ENCODE peak calls at places on chromosomes 6 and 20, in four cellular contexts. One of them, this sample, is unnamed.

GRCh38 chr6:24357336-24358218 is at the start of gene DCDC2:
- DNase-seq in K562: no peak
- DNase-seq in HL-60: no peak
- DNase-seq in GM12878: no peak
- DNase-seq in this sample: no peak

GRCh38 chr6:25248100-25248499 is 31.1 kb upstream of the CARMIL1 start:
- DNase-seq in K562: no peak
- DNase-seq in HL-60: no peak
- DNase-seq in GM12878: no peak
- DNase-seq in this sample: no peak

GRCh38 chr6:6701864-6702263 is 113.3 kb downstream of the LY86 start:
- DNase-seq in K562: peak
- DNase-seq in HL-60: peak
- DNase-seq in GM12878: no peak
- DNase-seq in this sample: no peak

GRCh38 chr20:23246682-23247664 is 103.6 kb upstream of the NXT1 start:
- DNase-seq in K562: no peak
- DNase-seq in HL-60: no peak
- DNase-seq in GM12878: peak
- DNase-seq in this sample: no peak

GRCh38 chr20:44334306-44334705 is 2.5 kb upstream of the R3HDML start:
- DNase-seq in K562: no peak
- DNase-seq in HL-60: no peak
- DNase-seq in GM12878: no peak
- DNase-seq in this sample: no peak

GRCh38 chr20:46279104-46279503 is 29.2 kb downstream of the CDH22 start:
- DNase-seq in K562: no peak
- DNase-seq in HL-60: no peak
- DNase-seq in GM12878: no peak
- DNase-seq in this sample: no peak

GRCh38 chr6:33194431-33194979 is 2.2 kb upstream of the COL11A2 start:
- DNase-seq in K562: no peak
- DNase-seq in HL-60: no peak
- DNase-seq in GM12878: no peak
- DNase-seq in this sample: no peak

GRCh38 chr6:53168516-53169257 is 20.0 kb upstream of the GCM1 start:
- DNase-seq in K562: no peak
- DNase-seq in HL-60: no peak
- DNase-seq in GM12878: no peak
- DNase-seq in this sample: no peak

GRCh38 chr6:80348263-80348662 is 241.8 kb downstream of the BCKDHB start:
- DNase-seq in K562: no peak
- DNase-seq in HL-60: no peak
- DNase-seq in GM12878: no peak
- DNase-seq in this sample: no peak

GRCh38 chr20:46545077-46545826 is 5.2 kb downstream of the OCSTAMP start:
- DNase-seq in K562: no peak
- DNase-seq in HL-60: peak
- DNase-seq in GM12878: no peak
- DNase-seq in this sample: peak

GRCh38 chr6:19988555-19988954 is 151.4 kb downstream of the ID4 start:
- DNase-seq in K562: peak
- DNase-seq in HL-60: no peak
- DNase-seq in GM12878: no peak
- DNase-seq in this sample: no peak

GRCh38 chr20:1364106-1364505 is 28.7 kb downstream of the FKBP1A start:
- DNase-seq in K562: no peak
- DNase-seq in HL-60: no peak
- DNase-seq in GM12878: no peak
- DNase-seq in this sample: no peak

GRCh38 chr20:2729251-2729713 is 36.7 kb downstream of the EBF4 start:
- DNase-seq in K562: peak
- DNase-seq in HL-60: no peak
- DNase-seq in GM12878: no peak
- DNase-seq in this sample: no peak

GRCh38 chr20:25063981-25064380 is 6.0 kb upstream of the ACSS1 start:
- DNase-seq in K562: no peak
- DNase-seq in HL-60: no peak
- DNase-seq in GM12878: no peak
- DNase-seq in this sample: no peak

GRCh38 chr6:44738652-44739141 is 351.2 kb downstream of the CDC5L start:
- DNase-seq in K562: no peak
- DNase-seq in HL-60: no peak
- DNase-seq in GM12878: peak
- DNase-seq in this sample: no peak

GRCh38 chr6:166958926-166959861 is 2.8 kb upstream of the RNASET2 start:
- DNase-seq in K562: peak
- DNase-seq in HL-60: peak
- DNase-seq in GM12878: no peak
- DNase-seq in this sample: no peak

GRCh38 chr6:75852721-75853120 is 103.7 kb downstream of the MYO6 start:
- DNase-seq in K562: no peak
- DNase-seq in HL-60: no peak
- DNase-seq in GM12878: no peak
- DNase-seq in this sample: no peak

GRCh38 chr20:24798930-24799705 is 150.0 kb upstream of the CST7 start:
- DNase-seq in K562: no peak
- DNase-seq in HL-60: no peak
- DNase-seq in GM12878: no peak
- DNase-seq in this sample: no peak

GRCh38 chr6:47484616-47485015 is 7.0 kb downstream of the CD2AP start:
- DNase-seq in K562: no peak
- DNase-seq in HL-60: no peak
- DNase-seq in GM12878: no peak
- DNase-seq in this sample: no peak

GRCh38 chr20:13865156-13865555 is 80.3 kb downstream of the NDUFAF5 start:
- DNase-seq in K562: no peak
- DNase-seq in HL-60: no peak
- DNase-seq in GM12878: no peak
- DNase-seq in this sample: no peak

GRCh38 chr6:170082531-170083187 is 208.2 kb downstream of the DLL1 start:
- DNase-seq in K562: no peak
- DNase-seq in HL-60: peak
- DNase-seq in GM12878: no peak
- DNase-seq in this sample: no peak

GRCh38 chr6:6648659-6649343 is 60.3 kb downstream of the LY86 start:
- DNase-seq in K562: no peak
- DNase-seq in HL-60: no peak
- DNase-seq in GM12878: no peak
- DNase-seq in this sample: no peak

GRCh38 chr20:48577557-48577956 is 250.2 kb downstream of the PREX1 start:
- DNase-seq in K562: no peak
- DNase-seq in HL-60: no peak
- DNase-seq in GM12878: no peak
- DNase-seq in this sample: no peak

GRCh38 chr20:48571945-48572589 is 255.7 kb downstream of the PREX1 start:
- DNase-seq in K562: no peak
- DNase-seq in HL-60: no peak
- DNase-seq in GM12878: no peak
- DNase-seq in this sample: no peak

GRCh38 chr20:48578397-48579098 is 249.3 kb downstream of the PREX1 start:
- DNase-seq in K562: no peak
- DNase-seq in HL-60: no peak
- DNase-seq in GM12878: no peak
- DNase-seq in this sample: no peak

GRCh38 chr20:48568520-48568919 is 259.3 kb downstream of the PREX1 start:
- DNase-seq in K562: no peak
- DNase-seq in HL-60: no peak
- DNase-seq in GM12878: no peak
- DNase-seq in this sample: no peak

DNA sequence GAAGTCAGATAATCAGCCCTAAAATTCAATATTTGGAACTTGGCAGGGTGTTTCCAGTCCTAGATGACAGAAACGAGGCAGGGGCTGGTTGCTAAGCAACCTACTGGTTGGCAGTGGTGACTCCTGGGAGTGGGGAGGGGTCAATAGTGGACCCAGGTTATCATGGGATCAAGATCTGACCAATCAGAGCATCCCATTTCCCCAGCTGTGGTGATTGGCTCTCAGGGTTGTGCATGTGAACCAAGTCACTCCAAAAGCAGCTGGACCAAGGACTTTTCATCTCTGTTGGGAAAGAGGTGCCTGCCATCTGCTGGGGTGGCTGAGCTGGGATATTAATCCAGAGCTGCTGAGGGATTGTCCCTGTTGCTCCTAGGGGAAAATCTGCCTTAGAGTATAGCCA is 253.4 kb downstream of the PREX1 start:
- DNase-seq in K562: peak
- DNase-seq in HL-60: no peak
- DNase-seq in GM12878: no peak
- DNase-seq in this sample: no peak
- TF ChIP-seq SPI1 in K562: no peak
- TF ChIP-seq SPI1 in HL-60: no peak
- TF ChIP-seq SPI1 in GM12878: no peak
- TF ChIP-seq SPI1 in this sample: no peak

GRCh38 chr6:117396228-117396627 is 29.5 kb downstream of the ROS1 start:
- DNase-seq in K562: no peak
- DNase-seq in HL-60: no peak
- DNase-seq in GM12878: no peak
- DNase-seq in this sample: no peak

GRCh38 chr6:117397536-117398227 is 28.1 kb downstream of the ROS1 start:
- DNase-seq in K562: no peak
- DNase-seq in HL-60: no peak
- DNase-seq in GM12878: no peak
- DNase-seq in this sample: no peak

GRCh38 chr6:117401799-117402198 is 23.9 kb downstream of the ROS1 start:
- DNase-seq in K562: no peak
- DNase-seq in HL-60: no peak
- DNase-seq in GM12878: no peak
- DNase-seq in this sample: no peak

GRCh38 chr6:117399126-117399525 is 26.6 kb downstream of the ROS1 start:
- DNase-seq in K562: no peak
- DNase-seq in HL-60: no peak
- DNase-seq in GM12878: no peak
- DNase-seq in this sample: no peak

DNA sequence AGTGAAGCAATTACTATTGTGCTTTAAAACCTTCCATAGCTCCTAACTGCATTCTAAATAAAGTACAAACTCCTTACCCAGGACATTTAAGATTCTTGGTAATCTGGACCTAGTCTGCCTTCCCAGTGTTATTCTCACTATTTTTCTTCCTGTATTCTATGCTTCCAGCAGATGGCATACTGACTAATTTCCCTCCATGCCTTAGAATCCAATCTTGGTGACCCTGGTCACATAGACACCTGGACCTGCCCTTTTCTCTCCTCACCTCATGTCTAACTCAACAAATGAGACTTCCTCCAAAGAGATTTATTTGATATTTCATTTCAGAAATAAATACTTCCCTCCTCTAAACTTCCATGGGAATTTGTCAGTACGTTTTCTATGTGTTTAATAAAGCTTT is 25.8 kb downstream of the ROS1 start:
- DNase-seq in K562: peak
- DNase-seq in HL-60: no peak
- DNase-seq in GM12878: no peak
- DNase-seq in this sample: no peak
- TF ChIP-seq SPI1 in K562: no peak
- TF ChIP-seq SPI1 in HL-60: no peak
- TF ChIP-seq SPI1 in GM12878: no peak
- TF ChIP-seq SPI1 in this sample: no peak

GRCh38 chr6:138456393-138456775 is 42.9 kb downstream of the NHSL1 start:
- DNase-seq in K562: no peak
- DNase-seq in HL-60: no peak
- DNase-seq in GM12878: no peak
- DNase-seq in this sample: no peak

GRCh38 chr6:138450445-138450844 is 46.4 kb downstream of the HEBP2 start:
- DNase-seq in K562: no peak
- DNase-seq in HL-60: no peak
- DNase-seq in GM12878: peak
- DNase-seq in this sample: no peak

GRCh38 chr6:138454976-138455706 is 44.2 kb downstream of the NHSL1 start:
- DNase-seq in K562: no peak
- DNase-seq in HL-60: no peak
- DNase-seq in GM12878: peak
- DNase-seq in this sample: no peak

GRCh38 chr6:138451043-138451442 is 47.0 kb downstream of the HEBP2 start:
- DNase-seq in K562: no peak
- DNase-seq in HL-60: no peak
- DNase-seq in GM12878: no peak
- DNase-seq in this sample: no peak

DNA sequence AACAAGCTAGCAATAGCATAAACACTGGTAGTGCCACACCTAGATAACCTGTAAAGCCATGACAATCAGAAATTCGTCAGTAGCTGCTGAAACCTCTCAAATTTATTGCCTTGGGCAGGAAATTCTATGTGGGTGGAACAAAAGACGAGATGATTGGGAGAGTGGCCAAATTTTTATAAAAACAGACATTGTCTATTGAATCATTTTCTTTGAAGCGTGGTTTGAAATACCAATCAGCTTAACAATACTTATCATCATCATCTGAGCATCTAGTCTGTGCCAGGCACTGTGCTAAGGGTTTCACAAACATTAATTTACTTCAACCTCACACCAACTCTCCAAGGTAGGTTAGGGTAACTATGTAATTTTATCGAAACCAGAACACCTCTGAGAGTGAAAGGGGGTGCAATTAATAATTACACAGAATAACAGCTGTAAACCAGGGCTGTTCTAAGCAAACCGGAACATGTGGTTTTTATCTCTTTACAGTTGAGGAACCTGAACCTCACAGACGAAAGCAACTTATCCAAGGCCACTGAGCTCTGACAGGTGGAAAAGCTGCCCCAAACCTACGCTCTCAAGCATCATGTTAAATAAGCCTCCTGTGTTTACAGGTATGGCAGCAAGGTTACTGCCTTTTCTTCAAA is 43.4 kb downstream of the NHSL1 start:
- DNase-seq in K562: no peak
- DNase-seq in HL-60: no peak
- DNase-seq in GM12878: peak
- DNase-seq in this sample: peak
- TF ChIP-seq SPI1 in K562: no peak
- TF ChIP-seq SPI1 in HL-60: no peak
- TF ChIP-seq SPI1 in GM12878: no peak
- TF ChIP-seq SPI1 in this sample: peak

GRCh38 chr20:20367681-20368413 is at the start of gene INSM1:
- DNase-seq in K562: no peak
- DNase-seq in HL-60: no peak
- DNase-seq in GM12878: no peak
- DNase-seq in this sample: peak
- TF ChIP-seq SPI1 in K562: no peak
- TF ChIP-seq SPI1 in HL-60: no peak
- TF ChIP-seq SPI1 in GM12878: no peak
- TF ChIP-seq SPI1 in this sample: no peak

GRCh38 chr6:98831057-98832031 is 3.0 kb upstream of the POU3F2 start:
- DNase-seq in K562: no peak
- DNase-seq in HL-60: no peak
- DNase-seq in GM12878: no peak
- DNase-seq in this sample: no peak
- TF ChIP-seq SPI1 in K562: no peak
- TF ChIP-seq SPI1 in HL-60: no peak
- TF ChIP-seq SPI1 in GM12878: no peak
- TF ChIP-seq SPI1 in this sample: no peak

DNA sequence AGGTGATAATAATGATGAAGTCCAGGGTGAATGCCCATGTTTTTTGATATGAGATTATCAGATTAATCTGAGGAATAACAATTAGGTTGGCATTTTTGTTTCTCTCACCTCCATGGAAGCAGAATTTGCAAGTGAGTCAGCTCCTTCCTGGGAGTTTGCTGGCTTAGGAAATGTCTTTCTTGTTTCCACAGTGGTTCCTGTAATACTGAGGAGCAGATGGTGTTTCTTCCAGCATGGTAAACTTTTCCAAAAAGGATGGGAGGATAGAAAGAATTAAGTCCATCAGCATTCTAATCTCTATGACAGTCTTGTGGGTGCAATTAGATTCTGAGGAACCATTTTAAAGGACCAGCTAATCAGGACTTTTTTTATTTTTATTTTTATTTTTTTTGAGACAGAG is 40.5 kb downstream of the SNAP25 start:
- DNase-seq in K562: no peak
- DNase-seq in HL-60: no peak
- DNase-seq in GM12878: no peak
- DNase-seq in this sample: no peak
- TF ChIP-seq SPI1 in K562: no peak
- TF ChIP-seq SPI1 in HL-60: no peak
- TF ChIP-seq SPI1 in GM12878: no peak
- TF ChIP-seq SPI1 in this sample: no peak

This sample was measured in GM12891.